ENCODE peak calls at places on chromosomes 7 and 10, in four cellular contexts. G is COR-L47, F is RPMI8226, J is ureter. K is an unnamed sample.

GRCh38 chr10:36621346-36621745 is 504.1 kb upstream of the ANKRD30A start:
- DNase-seq in G (no peak), F (no peak), J (no peak), K (no peak)

GRCh38 chr10:101817542-101818118 is 614 bp downstream of the OGA start:
- DNase-seq in G (no peak), F (peak; percentile 77), J (peak; percentile 93), K (no peak)

GRCh38 chr7:101368422-101369165 is 5.9 kb downstream of the COL26A1 start:
- DNase-seq in G (no peak), F (no peak), J (no peak), K (no peak)

GRCh38 chr10:74419491-74420466 is 268.8 kb downstream of the ADK start:
- DNase-seq in G (peak; percentile 15), F (peak; percentile 23), J (no peak), K (no peak)

GRCh38 chr10:74929197-74929596 is 102.8 kb downstream of the KAT6B start:
- DNase-seq in G (no peak), F (no peak), J (no peak), K (no peak)

GRCh38 chr7:78226059-78226658 is 427.6 kb downstream of the PHTF2 start:
- DNase-seq in G (peak; percentile 61), F (peak; percentile 40), J (no peak), K (peak; percentile 80)

GRCh38 chr10:15518256-15518655 is 147.2 kb upstream of the FAM171A1 start:
- DNase-seq in G (no peak), F (no peak), J (no peak), K (no peak)

GRCh38 chr10:46516660-46517416 is 39.6 kb downstream of the GPRIN2 start:
- DNase-seq in G (no peak), F (no peak), J (peak; percentile 42), K (no peak)

GRCh38 chr10:21499910-21500577 is 25.4 kb downstream of the SKIDA1 start:
- DNase-seq in G (no peak), F (no peak), J (no peak), K (no peak)

GRCh38 chr10:99395750-99396445 is 34.5 kb downstream of the GOT1 start:
- DNase-seq in G (peak; percentile 30), F (no peak), J (no peak), K (no peak)

GRCh38 chr7:102284891-102285540 is 1.7 kb upstream of the SH2B2 start:
- DNase-seq in G (no peak), F (no peak), J (no peak), K (no peak)

GRCh38 chr10:10662720-10663467 is 354.8 kb upstream of the CELF2 start:
- DNase-seq in G (no peak), F (no peak), J (no peak), K (no peak)

K was measured in NCI-H1105.